ENCODE peak calls at places on chromosomes 2 and 18, in seven cellular contexts. J is epithelial cell of esophagus, Z is astrocyte of the spinal cord, F is lower lobe of right lung, B is dorsolateral prefrontal cortex, M is esophagus squamous epithelium, G is prostate gland. K is an unnamed sample.
A peak's percentile ranks its signal among the peaks of the same experiment; 100 is the strongest.

GRCh38 chr2:29878898-29879297 is 42.5 kb downstream of the ALK start:
- DNase-seq in J (peak; percentile 34), Z (no peak), F (no peak), B (no peak), M (no peak), G (no peak), K (no peak)

GRCh38 chr18:56872140-56872539 is 221.0 kb downstream of the WDR7 start:
- DNase-seq in J (no peak), Z (no peak), F (no peak), B (no peak), M (no peak), G (no peak), K (no peak)

GRCh38 chr18:8562065-8562464 is 47.2 kb upstream of the RAB12 start:
- DNase-seq in J (no peak), Z (no peak), F (no peak), B (no peak), M (no peak), G (no peak), K (no peak)

GRCh38 chr2:234206738-234207137 is 156.2 kb downstream of the SPP2 start:
- DNase-seq in J (no peak), Z (no peak), F (no peak), B (no peak), M (no peak), G (no peak), K (no peak)

GRCh38 chr2:84477886-84478285 is 18.8 kb upstream of the SUCLG1 start:
- DNase-seq in J (no peak), Z (no peak), F (no peak), B (no peak), M (no peak), G (no peak), K (no peak)

GRCh38 chr2:202815548-202816420 is 55.8 kb downstream of the ICA1L start:
- DNase-seq in J (no peak), Z (no peak), F (no peak), B (no peak), M (no peak), G (no peak), K (no peak)

GRCh38 chr2:9984217-9984739 is 32.8 kb downstream of the GRHL1 start:
- DNase-seq in J (peak; percentile 42), Z (peak; percentile 50), F (no peak), B (no peak), M (no peak), G (no peak), K (no peak)

GRCh38 chr2:104944495-104944894 is 90.6 kb downstream of the POU3F3 start:
- DNase-seq in J (peak; percentile 48), Z (peak; percentile 46), F (no peak), B (no peak), M (no peak), G (no peak), K (no peak)

GRCh38 chr2:178404380-178404767 is 46.6 kb downstream of the PRKRA start:
- DNase-seq in J (peak; percentile 76), Z (peak; percentile 73), F (no peak), B (no peak), M (no peak), G (no peak), K (no peak)

GRCh38 chr2:25176541-25177368 is 8.4 kb upstream of the POMC start:
- DNase-seq in J (no peak), Z (no peak), F (no peak), B (no peak), M (no peak), G (no peak), K (no peak)

GRCh38 chr18:45402485-45403056 is 212.7 kb upstream of the SLC14A2 start:
- DNase-seq in J (peak; percentile 96), Z (peak; percentile 82), F (no peak), B (no peak), M (no peak), G (no peak), K (no peak)

GRCh38 chr2:26976242-26976641 is 5.8 kb downstream of the MAPRE3 start:
- DNase-seq in J (no peak), Z (no peak), F (no peak), B (no peak), M (no peak), G (no peak), K (no peak)

GRCh38 chr2:97701186-97701585 is 12.2 kb upstream of the ZAP70 start:
- DNase-seq in J (no peak), Z (no peak), F (no peak), B (no peak), M (no peak), G (no peak), K (no peak)

GRCh38 chr2:97704989-97705388 is 8.4 kb upstream of the ZAP70 start:
- DNase-seq in J (no peak), Z (no peak), F (no peak), B (no peak), M (no peak), G (no peak), K (no peak)

GRCh38 chr2:97699765-97700444 is 13.5 kb upstream of the ZAP70 start:
- DNase-seq in J (peak; percentile 67), Z (peak; percentile 50), F (no peak), B (peak; percentile 59), M (no peak), G (peak; percentile 22), K (no peak)

GRCh38 chr2:97702731-97703470 is 10.5 kb upstream of the ZAP70 start:
- DNase-seq in J (no peak), Z (no peak), F (no peak), B (no peak), M (no peak), G (no peak), K (no peak)

GRCh38 chr2:97701851-97702465 is 11.4 kb upstream of the ZAP70 start:
- DNase-seq in J (no peak), Z (peak; percentile 20), F (no peak), B (no peak), M (no peak), G (no peak), K (no peak)
- H3K4me3 ChIP-seq in J (no peak overlapping the region), Z (no peak overlapping the region), F (no peak overlapping the region), B (no peak overlapping the region), M (no peak overlapping the region), G (no peak overlapping the region), K (no peak overlapping the region)

DNA sequence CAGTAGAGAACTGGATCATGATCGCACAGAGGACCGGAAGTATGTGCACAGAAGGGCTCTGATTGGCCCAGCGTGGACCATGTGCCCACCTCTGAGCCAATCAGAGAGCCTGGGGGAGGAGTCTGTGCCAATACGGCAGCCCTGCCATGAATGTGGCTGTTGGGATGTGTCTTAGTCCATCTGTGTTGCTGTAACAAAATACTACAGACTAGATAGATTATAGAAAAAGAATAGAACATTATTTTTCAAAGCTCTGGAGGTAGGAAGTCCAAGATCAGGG is 132.0 kb downstream of the NDUFA10 start:
- DNase-seq in J (no peak), Z (no peak), F (no peak), B (no peak), M (no peak), G (no peak), K (no peak)
- H3K4me3 ChIP-seq in J (no peak overlapping the region), Z (no peak overlapping the region), F (no peak overlapping the region), B (no peak overlapping the region), M (no peak overlapping the region), G (no peak overlapping the region), K (no peak overlapping the region)

GRCh38 chr2:187302146-187302545 is 145.9 kb downstream of the CALCRL start:
- DNase-seq in J (no peak), Z (peak; percentile 61), F (no peak), B (no peak), M (no peak), G (no peak), K (no peak)
- H3K4me3 ChIP-seq in J (no peak overlapping the region), Z (no peak overlapping the region), F (no peak overlapping the region), B (no peak overlapping the region), M (no peak overlapping the region), G (no peak overlapping the region), K (no peak overlapping the region)

DNA sequence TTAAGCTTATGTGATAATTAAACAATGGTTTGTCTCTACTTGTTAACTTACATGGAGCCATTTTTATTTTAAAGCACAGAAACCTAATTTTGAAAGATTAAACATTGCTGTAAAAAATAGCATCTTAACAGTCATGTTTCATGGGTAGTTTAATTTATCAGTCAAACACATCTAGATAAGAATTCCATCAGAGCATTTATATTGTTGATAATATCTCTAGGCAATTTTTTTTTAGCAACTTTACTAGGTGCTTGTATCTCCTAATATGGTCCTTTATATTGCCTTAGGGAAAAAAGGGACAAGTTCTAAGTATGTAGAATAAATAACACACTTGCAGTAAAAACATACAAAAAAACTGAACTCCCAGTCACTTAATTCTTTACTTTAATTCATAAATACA is 853 bp downstream of the CSRNP3 start:
- DNase-seq in J (no peak), Z (no peak), F (no peak), B (no peak), M (no peak), G (no peak), K (no peak)
- H3K4me3 ChIP-seq in J (peak overlapping the region; percentile 77), Z (peak overlapping the region; percentile 62), F (peak overlapping the region; percentile 47), B (peak overlapping the region; percentile 63), M (peak overlapping the region; percentile 49), G (peak overlapping the region; percentile 18), K (no peak overlapping the region)

K was measured in effector memory CD4-positive, alpha-beta T cell.